ENCODE peak calls at places on chromosomes 11 and 22, in five cellular contexts. E is activated T-helper 2 cell treated with anti-CD3 and anti-CD28 coated beads, Interferon-gamma antibody, Interleukin-2, Interleukin-4, amounts not matched to agents 10 μg/mL and 5 μg/mL and 100 μg/mL, durations not matched to agents 14 hours and 24 hours and 36 hours; B is AG04450; S is T-helper 9 cell; F is NCI-H1092. R is an unnamed sample.

GRCh38 chr11:43894546-43894945 is 13.9 kb downstream of the ALKBH3 start:
- DNase-seq in E (no peak), B (no peak), S (no peak), F (no peak), R (no peak)

GRCh38 chr11:100484948-100485347 is 202.1 kb upstream of the ARHGAP42 start:
- DNase-seq in E (no peak), B (no peak), S (no peak), F (no peak), R (no peak)

GRCh38 chr11:130675456-130675855 is 227.0 kb downstream of the ADAMTS15 start:
- DNase-seq in E (no peak), B (no peak), S (no peak), F (no peak), R (peak)

GRCh38 chr11:119585038-119585666 is 143.8 kb downstream of the NECTIN1 start:
- DNase-seq in E (no peak), B (no peak), S (no peak), F (peak), R (peak)

GRCh38 chr11:86101941-86102407 is 33.1 kb upstream of the PICALM start:
- DNase-seq in E (no peak), B (no peak), S (no peak), F (no peak), R (peak)

GRCh38 chr22:39223091-39223710 is 21.6 kb downstream of the PDGFB start:
- DNase-seq in E (no peak), B (no peak), S (no peak), F (no peak), R (no peak)

GRCh38 chr22:31977939-31978338 is 33.6 kb downstream of the YWHAH start:
- DNase-seq in E (no peak), B (no peak), S (no peak), F (no peak), R (no peak)

GRCh38 chr22:30047364-30047738 is 32.9 kb upstream of the HORMAD2 start:
- DNase-seq in E (peak), B (no peak), S (no peak), F (no peak), R (peak)

GRCh38 chr11:47234669-47235075 is 13.9 kb downstream of the ACP2 start:
- DNase-seq in E (no peak), B (no peak), S (peak), F (peak), R (no peak)

GRCh38 chr11:68684385-68685356 is at the start of gene GAL:
- DNase-seq in E (no peak), B (no peak), S (no peak), F (peak), R (no peak)

GRCh38 chr11:47020793-47021624 is 84.4 kb downstream of the CSTPP1 start:
- DNase-seq in E (no peak), B (no peak), S (no peak), F (no peak), R (no peak)

GRCh38 chr11:62497132-62497915 is 49.3 kb downstream of the AHNAK start:
- DNase-seq in E (no peak), B (no peak), S (no peak), F (peak), R (peak)

GRCh38 chr11:64358907-64359711 is at the start of gene RPS6KA4:
- DNase-seq in E (peak), B (no peak), S (peak), F (no peak), R (peak)

GRCh38 chr11:128061321-128061871 is 526.0 kb downstream of the ETS1 start:
- DNase-seq in E (no peak), B (no peak), S (no peak), F (peak), R (peak)

GRCh38 chr11:9153651-9154050 is 62.3 kb upstream of the SCUBE2 start:
- DNase-seq in E (no peak), B (no peak), S (no peak), F (no peak), R (no peak)

GRCh38 chr11:66112640-66113098 is 42.6 kb downstream of the PACS1 start:
- DNase-seq in E (no peak), B (no peak), S (no peak), F (no peak), R (peak)

GRCh38 chr11:12089473-12089872 is 20.9 kb upstream of the MICAL2 start:
- DNase-seq in E (no peak), B (no peak), S (no peak), F (no peak), R (peak)

GRCh38 chr11:93652161-93652597 is 9.3 kb upstream of the CEP295 start:
- DNase-seq in E (no peak), B (no peak), S (peak), F (peak), R (peak)

GRCh38 chr11:34531663-34532062 is 18.1 kb upstream of the ELF5 start:
- DNase-seq in E (no peak), B (no peak), S (no peak), F (no peak), R (no peak)

GRCh38 chr22:37581534-37581933 is 1.6 kb upstream of the LGALS2 start:
- DNase-seq in E (no peak), B (no peak), S (no peak), F (no peak), R (no peak)

GRCh38 chr22:26168199-26168915 is 905 bp upstream of the SEZ6L start:
- DNase-seq in E (no peak), B (no peak), S (no peak), F (peak), R (no peak)

GRCh38 chr11:48093795-48094642 is 113.7 kb downstream of the PTPRJ start:
- DNase-seq in E (no peak), B (no peak), S (no peak), F (peak), R (no peak)

GRCh38 chr11:110148775-110149744 is 55.9 kb downstream of the ZC3H12C start:
- DNase-seq in E (no peak), B (no peak), S (no peak), F (no peak), R (peak)

GRCh38 chr11:106088896-106089295 is 11.4 kb downstream of the AASDHPPT start:
- DNase-seq in E (no peak), B (no peak), S (no peak), F (no peak), R (peak)

GRCh38 chr11:47060807-47061206 is 115.9 kb downstream of the ARFGAP2 start:
- DNase-seq in E (no peak), B (no peak), S (no peak), F (no peak), R (peak)

GRCh38 chr11:107740256-107740655 is 28.4 kb upstream of the SLN start:
- DNase-seq in E (no peak), B (no peak), S (no peak), F (no peak), R (peak)

GRCh38 chr11:84564180-84564866 is 1062.8 kb downstream of the DLG2 start:
- DNase-seq in E (no peak), B (peak), S (no peak), F (no peak), R (peak)

R was measured in iris pigment epithelial cell.